ENCODE peak calls at places on chromosomes 4 and X, in eight cellular contexts. I, P, U, E, K, S, C and L are unnamed samples.

GRCh38 chr4:102569200-102569599 is 68.0 kb downstream of the NFKB1 start:
- DNase-seq in K (no peak), S (no peak), P (no peak), C (no peak), E (peak), U (no peak), I (peak), L (no peak)

GRCh38 chr4:114729339-114729738 is 130.7 kb downstream of the UGT8 start:
- DNase-seq in K (no peak), U (no peak), C (no peak), E (no peak), P (no peak), I (no peak), S (no peak), L (no peak)

GRCh38 chrX:100819837-100820666 is at the start of gene CSTF2:
- DNase-seq in C (peak), K (peak), I (peak), S (peak), U (peak), P (peak), E (peak), L (peak)

GRCh38 chr4:88860594-88860993 is 163.0 kb upstream of the NAP1L5 start:
- DNase-seq in I (no peak), U (no peak), P (no peak), C (no peak), K (no peak), S (no peak), E (no peak), L (no peak)

GRCh38 chrX:53479295-53479694 is 45.1 kb upstream of the HSD17B10 start:
- DNase-seq in I (peak), K (no peak), C (peak), U (no peak), S (no peak), E (no peak), P (no peak), L (no peak)

GRCh38 chrX:10656214-10656613 is 35.8 kb upstream of the MID1 start:
- DNase-seq in S (no peak), K (no peak), U (no peak), I (no peak), P (no peak), C (no peak), E (no peak), L (no peak)

GRCh38 chr4:80781436-80781835 is 249.1 kb upstream of the BMP3 start:
- DNase-seq in E (no peak), C (no peak), U (no peak), K (no peak), S (no peak), I (no peak), P (no peak), L (no peak)

GRCh38 chr4:5019796-5020195 is 538 bp upstream of the CYTL1 start:
- DNase-seq in U (no peak), S (no peak), C (no peak), K (no peak), E (no peak), I (no peak), P (no peak), L (no peak)

GRCh38 chr4:139555705-139556070 is 331 bp downstream of the SETD7 start:
- DNase-seq in C (no peak), U (no peak), I (no peak), S (no peak), K (no peak), E (peak), P (no peak), L (no peak)

GRCh38 chrX:8913665-8914409 is 112.7 kb upstream of the FAM9A start:
- DNase-seq in E (no peak), U (no peak), C (no peak), I (peak), K (no peak), S (no peak), P (no peak), L (no peak)

GRCh38 chr4:174591243-174592021 is 69.1 kb upstream of the HPGD start:
- DNase-seq in U (no peak), S (no peak), C (no peak), P (peak), I (no peak), K (no peak), E (no peak), L (peak)

GRCh38 chr4:16382571-16382970 is 156.3 kb upstream of the TAPT1 start:
- DNase-seq in E (no peak), K (no peak), C (no peak), P (no peak), S (no peak), I (no peak), U (no peak), L (no peak)

GRCh38 chr4:86496094-86497060 is 97.7 kb upstream of the PTPN13 start:
- DNase-seq in I (peak), U (peak), C (peak), K (peak), P (peak), E (peak), S (peak), L (peak)

GRCh38 chr4:11342401-11342800 is 86.3 kb downstream of the HS3ST1 start:
- DNase-seq in I (no peak), E (no peak), K (no peak), C (no peak), P (no peak), U (no peak), S (no peak), L (no peak)

GRCh38 chr4:154560824-154561231 is 2.0 kb upstream of the FGB start:
- DNase-seq in K (no peak), C (no peak), P (no peak), E (peak), U (no peak), S (no peak), I (no peak), L (no peak)

GRCh38 chr4:124863039-124863545 is 150.6 kb upstream of the ANKRD50 start:
- DNase-seq in S (no peak), C (no peak), K (no peak), E (no peak), I (no peak), U (no peak), P (no peak), L (no peak)

GRCh38 chr4:47705326-47705981 is 132.4 kb downstream of the CORIN start:
- DNase-seq in U (no peak), C (no peak), K (peak), E (peak), I (peak), S (no peak), P (no peak), L (no peak)

GRCh38 chrX:108217877-108218276 is 126.3 kb downstream of the ATG4A start:
- DNase-seq in S (no peak), K (no peak), U (no peak), P (no peak), C (no peak), E (no peak), I (no peak), L (no peak)

GRCh38 chr4:137545461-137545861 is 13.2 kb upstream of the PCDH18 start:
- DNase-seq in I (peak), S (no peak), C (no peak), P (no peak), K (peak), E (no peak), U (no peak), L (no peak)

GRCh38 chr4:83771113-83771705 is 235.3 kb downstream of the GPAT3 start:
- DNase-seq in S (peak), I (peak), U (peak), E (peak), C (peak), K (peak), P (no peak), L (no peak)

GRCh38 chrX:130401415-130402210 is at the start of gene RBMX2:
- DNase-seq in C (peak), P (peak), K (peak), S (peak), U (peak), I (peak), E (peak), L (peak)

GRCh38 chr4:8602686-8603430 is 10.3 kb downstream of the CPZ start:
- DNase-seq in I (no peak), P (no peak), K (no peak), U (no peak), E (no peak), C (no peak), S (no peak), L (no peak)

GRCh38 chrX:9352683-9353430 is 112.0 kb upstream of the TBL1X start:
- DNase-seq in E (no peak), S (no peak), P (peak), I (peak), C (no peak), K (no peak), U (no peak), L (peak)

GRCh38 chrX:129359269-129359668 is 164.0 kb downstream of the SMARCA1 start:
- DNase-seq in P (no peak), I (peak), E (peak), U (no peak), C (no peak), K (no peak), S (no peak), L (no peak)

GRCh38 chr4:138037716-138038115 is 204.4 kb downstream of the SLC7A11 start:
- DNase-seq in U (no peak), P (no peak), S (no peak), I (peak), C (no peak), E (no peak), K (no peak), L (no peak)

GRCh38 chrX:132751043-132751690 is 207.3 kb downstream of the HS6ST2 start:
- DNase-seq in C (no peak), P (no peak), E (no peak), U (no peak), K (no peak), S (no peak), I (no peak), L (no peak)

GRCh38 chrX:40853816-40854123 is 118.4 kb upstream of the MED14 start:
- DNase-seq in K (no peak), U (no peak), C (no peak), S (no peak), E (no peak), I (no peak), P (no peak), L (no peak)

GRCh38 chr4:82126641-82127040 is 247.2 kb downstream of the HNRNPD start:
- DNase-seq in K (no peak), C (no peak), S (no peak), E (no peak), I (no peak), P (no peak), U (no peak), L (no peak)

GRCh38 chr4:133095591-133095990 is 53.5 kb upstream of the PCDH10 start:
- DNase-seq in U (no peak), P (no peak), C (no peak), K (no peak), E (no peak), S (no peak), I (no peak), L (no peak)

GRCh38 chrX:120358687-120359086 is 3.2 kb upstream of the ATP1B4 start:
- DNase-seq in U (no peak), K (no peak), I (no peak), C (no peak), E (peak), P (no peak), S (no peak), L (no peak)

GRCh38 chr4:24568425-24568824 is 15.9 kb downstream of the DHX15 start:
- DNase-seq in C (no peak), E (no peak), I (no peak), K (no peak), U (no peak), S (no peak), P (no peak), L (no peak)

GRCh38 chr4:106522839-106523238 is 154.3 kb upstream of the GIMD1 start:
- DNase-seq in U (no peak), S (peak), I (no peak), E (no peak), P (no peak), C (no peak), K (peak), L (no peak)

GRCh38 chr4:88033309-88033708 is 25.9 kb downstream of the PKD2 start:
- DNase-seq in C (peak), E (peak), P (peak), K (peak), I (peak), S (peak), U (peak), L (peak)

GRCh38 chr4:151922811-151923210 is 162.0 kb upstream of the GATB start:
- DNase-seq in S (no peak), C (no peak), E (no peak), I (no peak), K (no peak), P (no peak), U (no peak), L (no peak)

GRCh38 chrX:112819013-112819635 is 21.5 kb downstream of the AMOT start:
- DNase-seq in U (no peak), K (no peak), E (no peak), C (no peak), I (peak), S (no peak), P (no peak), L (no peak)

GRCh38 chrX:65677954-65678469 is 10.6 kb downstream of the MSN start:
- DNase-seq in U (peak), P (no peak), C (no peak), E (peak), S (no peak), K (no peak), I (peak), L (no peak)

GRCh38 chr4:107035711-107036601 is at the start of gene DKK2:
- DNase-seq in C (peak), S (peak), U (no peak), K (peak), E (peak), P (no peak), I (peak), L (no peak)

GRCh38 chr4:185794637-185795036 is 17.4 kb downstream of the SORBS2 start:
- DNase-seq in C (no peak), S (no peak), P (no peak), K (no peak), I (no peak), E (no peak), U (no peak), L (no peak)